ENCODE peak calls at places on chromosomes 2 and 18, in eight cellular contexts. K is H9; M is sigmoid colon; T is MG63; D is ACHN; X is GM19239; C is CD8-positive, alpha-beta memory T cell; E is activated T-cell treated with anti-CD3 and anti-CD28 coated beads, Interleukin-2, amount 50 U/mL, for 72 hours. Y is an unnamed sample.

GRCh38 chr2:230898661-230899091 is 26.4 kb downstream of the GPR55 start:
- DNase-seq in K (peak), M (peak), T (no peak), D (no peak), X (no peak), C (no peak), E (no peak), Y (no peak)

GRCh38 chr2:241867776-241868420 is 1.6 kb upstream of the RTP5 start:
- DNase-seq in K (no peak), M (no peak), T (no peak), D (no peak), X (no peak), C (peak), E (peak), Y (no peak)

GRCh38 chr18:76459687-76460350 is 35.2 kb downstream of the ZNF516 start:
- DNase-seq in K (peak), M (peak), T (peak), D (peak), X (no peak), C (no peak), E (no peak), Y (no peak)

GRCh38 chr2:128442053-128442751 is 123.5 kb upstream of the HS6ST1 start:
- DNase-seq in K (peak), M (peak), T (no peak), D (no peak), X (no peak), C (no peak), E (no peak), Y (no peak)

GRCh38 chr2:158618859-158619490 is 162.2 kb downstream of the PKP4 start:
- DNase-seq in K (no peak), M (no peak), T (no peak), D (no peak), X (no peak), C (no peak), E (no peak), Y (no peak)

GRCh38 chr2:152813381-152813780 is 95.0 kb downstream of the ARL6IP6 start:
- DNase-seq in K (no peak), M (no peak), T (no peak), D (no peak), X (no peak), C (no peak), E (no peak), Y (no peak)

GRCh38 chr2:20643060-20643459 is 7.8 kb downstream of the HS1BP3 start:
- DNase-seq in K (no peak), M (no peak), T (no peak), D (no peak), X (no peak), C (no peak), E (no peak), Y (no peak)

GRCh38 chr2:98944786-98945185 is 8.8 kb upstream of the CRACDL start:
- DNase-seq in K (no peak), M (no peak), T (no peak), D (peak), X (no peak), C (no peak), E (no peak), Y (no peak)

GRCh38 chr2:114049826-114050225 is 159.9 kb downstream of the ACTR3 start:
- DNase-seq in K (no peak), M (no peak), T (no peak), D (no peak), X (no peak), C (no peak), E (no peak), Y (no peak)

GRCh38 chr2:220167956-220168355 is 540.5 kb downstream of the SLC4A3 start:
- DNase-seq in K (no peak), M (no peak), T (no peak), D (no peak), X (no peak), C (no peak), E (no peak), Y (no peak)

GRCh38 chr2:50724837-50725236 is 307.1 kb downstream of the NRXN1 start:
- DNase-seq in K (no peak), M (no peak), T (no peak), D (no peak), X (no peak), C (no peak), E (no peak), Y (no peak)

GRCh38 chr18:9173770-9174233 is 37.2 kb downstream of the ANKRD12 start:
- DNase-seq in K (no peak), M (no peak), T (no peak), D (no peak), X (no peak), C (no peak), E (no peak), Y (no peak)

GRCh38 chr2:107068069-107068468 is 182.1 kb upstream of the ST6GAL2 start:
- DNase-seq in K (no peak), M (no peak), T (no peak), D (no peak), X (no peak), C (no peak), E (no peak), Y (no peak)

GRCh38 chr18:79470547-79470946 is 74.8 kb downstream of the NFATC1 start:
- DNase-seq in K (no peak), M (no peak), T (no peak), D (no peak), X (no peak), C (no peak), E (no peak), Y (no peak)

GRCh38 chr2:72917875-72918660 is 749 bp downstream of the EMX1 start:
- DNase-seq in K (peak), M (peak), T (peak), D (no peak), X (no peak), C (no peak), E (no peak), Y (no peak)

GRCh38 chr2:235244497-235245215 is 249.2 kb upstream of the AGAP1 start:
- DNase-seq in K (no peak), M (no peak), T (no peak), D (no peak), X (no peak), C (no peak), E (no peak), Y (no peak)

GRCh38 chr18:23710068-23710527 is 20.8 kb downstream of the LAMA3 start:
- DNase-seq in K (no peak), M (no peak), T (no peak), D (peak), X (no peak), C (no peak), E (no peak), Y (no peak)

GRCh38 chr2:125942585-125943424 is 713.2 kb upstream of the GYPC start:
- DNase-seq in K (no peak), M (no peak), T (no peak), D (no peak), X (no peak), C (no peak), E (no peak), Y (no peak)

GRCh38 chr18:78494204-78494603 is 485.4 kb upstream of the SALL3 start:
- DNase-seq in K (no peak), M (no peak), T (peak), D (no peak), X (no peak), C (no peak), E (no peak), Y (no peak)

GRCh38 chr2:25557179-25558036 is 116.0 kb downstream of the DTNB start:
- DNase-seq in K (no peak), M (no peak), T (no peak), D (no peak), X (no peak), C (no peak), E (no peak), Y (no peak)

GRCh38 chr18:55440988-55441387 is 147.0 kb downstream of the TCF4 start:
- DNase-seq in K (no peak), M (no peak), T (no peak), D (no peak), X (no peak), C (no peak), E (no peak), Y (no peak)

GRCh38 chr2:8310557-8311455 is 371.1 kb upstream of the ID2 start:
- DNase-seq in K (peak), M (no peak), T (no peak), D (no peak), X (no peak), C (peak), E (peak), Y (no peak)

GRCh38 chr18:46097378-46097852 is 681 bp downstream of the ATP5F1A start:
- DNase-seq in K (no peak), M (no peak), T (no peak), D (peak), X (no peak), C (no peak), E (no peak), Y (no peak)

GRCh38 chr2:207468504-207468903 is 61.3 kb upstream of the CREB1 start:
- DNase-seq in K (no peak), M (no peak), T (no peak), D (no peak), X (no peak), C (no peak), E (no peak), Y (no peak)

GRCh38 chr2:96888082-96889011 is 18.5 kb upstream of the SEMA4C start:
- DNase-seq in K (no peak), M (peak), T (no peak), D (no peak), X (no peak), C (no peak), E (no peak), Y (no peak)

GRCh38 chr2:115119086-115119485 is 676.6 kb downstream of the DPP10 start:
- DNase-seq in K (no peak), M (no peak), T (no peak), D (no peak), X (no peak), C (no peak), E (no peak), Y (no peak)

GRCh38 chr2:50691518-50691917 is 340.4 kb downstream of the NRXN1 start:
- DNase-seq in K (no peak), M (no peak), T (no peak), D (no peak), X (no peak), C (no peak), E (no peak), Y (no peak)

GRCh38 chr2:8515390-8515761 is 166.5 kb upstream of the ID2 start:
- DNase-seq in K (no peak), M (no peak), T (no peak), D (no peak), X (peak), C (peak), E (peak), Y (peak)

GRCh38 chr18:64026350-64026749 is 56.5 kb downstream of the SERPINB8 start:
- DNase-seq in K (no peak), M (no peak), T (no peak), D (no peak), X (no peak), C (no peak), E (no peak), Y (no peak)

GRCh38 chr2:128548461-128548891 is 229.8 kb upstream of the HS6ST1 start:
- DNase-seq in K (no peak), M (peak), T (no peak), D (no peak), X (no peak), C (no peak), E (no peak), Y (no peak)

GRCh38 chr2:126655500-126656310 is at the start of gene GYPC:
- DNase-seq in K (peak), M (peak), T (peak), D (peak), X (no peak), C (peak), E (peak), Y (peak)

GRCh38 chr2:65532937-65533336 is 100.5 kb upstream of the SPRED2 start:
- DNase-seq in K (no peak), M (no peak), T (peak), D (no peak), X (no peak), C (no peak), E (no peak), Y (no peak)

GRCh38 chr18:75140296-75140695 is 68.6 kb downstream of the PTGR3 start:
- DNase-seq in K (no peak), M (no peak), T (no peak), D (no peak), X (no peak), C (no peak), E (no peak), Y (no peak)